ENCODE peak calls at places on chromosome 11, in four cellular contexts. B is MCF 10A, O is GM23338, I is lung microvascular endothelial cell. E is an unnamed sample.

GRCh38 chr11:12070446-12071267 is 39.7 kb upstream of the MICAL2 start:
- DNase-seq in B (no peak), O (no peak), I (no peak), E (no peak)

GRCh38 chr11:121881806-121882205 is 234.2 kb downstream of the BLID start:
- DNase-seq in O (no peak), B (peak), I (no peak), E (no peak)

GRCh38 chr11:101453682-101454081 is 130.1 kb downstream of the TRPC6 start:
- DNase-seq in B (no peak), I (no peak), O (no peak), E (no peak)

GRCh38 chr11:8676458-8676857 is 6.0 kb downstream of the TRIM66 start:
- DNase-seq in O (no peak), I (no peak), B (no peak), E (no peak)

GRCh38 chr11:117992136-117992535 is 5.9 kb downstream of the IL10RA start:
- DNase-seq in I (no peak), O (no peak), B (no peak), E (no peak)

GRCh38 chr11:31366795-31367194 is 2.7 kb downstream of the DCDC1 start:
- DNase-seq in O (no peak), I (no peak), B (no peak), E (no peak)

GRCh38 chr11:117618956-117619355 is 178.1 kb downstream of the DSCAML1 start:
- DNase-seq in O (peak), I (no peak), B (no peak), E (peak)

GRCh38 chr11:9760180-9760550 is 96.3 kb downstream of the SWAP70 start:
- DNase-seq in B (peak), I (peak), O (no peak), E (no peak)

GRCh38 chr11:114738954-114739353 is 60.6 kb downstream of the NXPE2 start:
- DNase-seq in B (peak), I (peak), O (peak), E (peak)

GRCh38 chr11:9859491-9860305 is 195.8 kb downstream of the SWAP70 start:
- DNase-seq in B (peak), O (no peak), I (no peak), E (no peak)

GRCh38 chr11:110716361-110716760 is 4.1 kb upstream of the ARHGAP20 start:
- DNase-seq in O (no peak), I (peak), B (peak), E (no peak)

GRCh38 chr11:1336836-1337646 is 27.6 kb upstream of the TOLLIP start:
- DNase-seq in I (no peak), O (peak), B (no peak), E (no peak)

GRCh38 chr11:68372625-68373024 is 60.2 kb downstream of the LRP5 start:
- DNase-seq in I (no peak), B (no peak), O (no peak), E (no peak)

GRCh38 chr11:61881397-61881796 is 9.9 kb downstream of the FADS3 start:
- DNase-seq in I (peak), O (peak), B (no peak), E (peak)

GRCh38 chr11:2132874-2133480 is 6.2 kb downstream of the IGF2 start:
- DNase-seq in I (no peak), O (no peak), B (no peak), E (no peak)

GRCh38 chr11:95132956-95133355 is 43.3 kb downstream of the ENDOD1 start:
- DNase-seq in I (no peak), B (peak), O (no peak), E (no peak)